ENCODE peak calls at places on chromosomes 7 and 10, in nine cellular contexts. One of them, this sample, is unnamed.

GRCh38 chr7:4840097-4840501 is 21.7 kb downstream of the PAPOLB start:
- DNase-seq in NCI-H1436: no peak
- DNase-seq in iris pigment epithelial cell: no peak
- DNase-seq in T-helper 2 cell: no peak
- DNase-seq in stimulated activated CD4-positive, alpha-beta T cell treated with anti-CD3 and anti-CD28 coated beads, Interleukin-12 subunit alpha, Interleukin-12 subunit beta, amount 100 ng/mL, for 24 hours: no peak
- DNase-seq in H7: no peak
- DNase-seq in left ventricle myocardium superior: no peak
- DNase-seq in T-cell: no peak
- DNase-seq in GM12865: no peak
- DNase-seq in this sample: no peak

GRCh38 chr7:80918909-80919721 is at the start of gene SEMA3C:
- DNase-seq in T-cell: peak; percentile 5
- DNase-seq in NCI-H1436: peak; percentile 67
- DNase-seq in H7: peak; percentile 92
- DNase-seq in iris pigment epithelial cell: peak; percentile 98
- DNase-seq in left ventricle myocardium superior: peak; percentile 97
- DNase-seq in T-helper 2 cell: peak; percentile 24
- DNase-seq in GM12865: no peak
- DNase-seq in stimulated activated CD4-positive, alpha-beta T cell treated with anti-CD3 and anti-CD28 coated beads, Interleukin-12 subunit alpha, Interleukin-12 subunit beta, amount 100 ng/mL, for 24 hours: no peak
- DNase-seq in this sample: no peak

GRCh38 chr10:74072503-74072902 is 74.6 kb downstream of the VCL start:
- DNase-seq in GM12865: no peak
- DNase-seq in T-helper 2 cell: no peak
- DNase-seq in T-cell: no peak
- DNase-seq in iris pigment epithelial cell: peak; percentile 82
- DNase-seq in H7: no peak
- DNase-seq in stimulated activated CD4-positive, alpha-beta T cell treated with anti-CD3 and anti-CD28 coated beads, Interleukin-12 subunit alpha, Interleukin-12 subunit beta, amount 100 ng/mL, for 24 hours: no peak
- DNase-seq in NCI-H1436: no peak
- DNase-seq in left ventricle myocardium superior: no peak
- DNase-seq in this sample: no peak

GRCh38 chr7:151309306-151309705 is 32.3 kb upstream of the NUB1 start:
- DNase-seq in H7: no peak
- DNase-seq in left ventricle myocardium superior: no peak
- DNase-seq in T-cell: no peak
- DNase-seq in iris pigment epithelial cell: peak; percentile 51
- DNase-seq in GM12865: no peak
- DNase-seq in stimulated activated CD4-positive, alpha-beta T cell treated with anti-CD3 and anti-CD28 coated beads, Interleukin-12 subunit alpha, Interleukin-12 subunit beta, amount 100 ng/mL, for 24 hours: no peak
- DNase-seq in T-helper 2 cell: no peak
- DNase-seq in NCI-H1436: no peak
- DNase-seq in this sample: no peak

GRCh38 chr10:131083915-131084790 is 227.4 kb downstream of the TCERG1L start:
- DNase-seq in T-helper 2 cell: no peak
- DNase-seq in left ventricle myocardium superior: no peak
- DNase-seq in stimulated activated CD4-positive, alpha-beta T cell treated with anti-CD3 and anti-CD28 coated beads, Interleukin-12 subunit alpha, Interleukin-12 subunit beta, amount 100 ng/mL, for 24 hours: no peak
- DNase-seq in NCI-H1436: no peak
- DNase-seq in T-cell: no peak
- DNase-seq in GM12865: no peak
- DNase-seq in iris pigment epithelial cell: no peak
- DNase-seq in H7: peak; percentile 81
- DNase-seq in this sample: no peak

GRCh38 chr10:74917481-74918077 is 91.2 kb downstream of the KAT6B start:
- DNase-seq in H7: no peak
- DNase-seq in left ventricle myocardium superior: no peak
- DNase-seq in T-cell: no peak
- DNase-seq in stimulated activated CD4-positive, alpha-beta T cell treated with anti-CD3 and anti-CD28 coated beads, Interleukin-12 subunit alpha, Interleukin-12 subunit beta, amount 100 ng/mL, for 24 hours: no peak
- DNase-seq in iris pigment epithelial cell: peak; percentile 78
- DNase-seq in T-helper 2 cell: no peak
- DNase-seq in NCI-H1436: no peak
- DNase-seq in GM12865: no peak
- DNase-seq in this sample: no peak

GRCh38 chr10:48941427-48942075 is 1.9 kb upstream of the LRRC18 start:
- DNase-seq in stimulated activated CD4-positive, alpha-beta T cell treated with anti-CD3 and anti-CD28 coated beads, Interleukin-12 subunit alpha, Interleukin-12 subunit beta, amount 100 ng/mL, for 24 hours: no peak
- DNase-seq in T-helper 2 cell: no peak
- DNase-seq in GM12865: no peak
- DNase-seq in H7: no peak
- DNase-seq in NCI-H1436: no peak
- DNase-seq in iris pigment epithelial cell: no peak
- DNase-seq in T-cell: no peak
- DNase-seq in left ventricle myocardium superior: no peak
- DNase-seq in this sample: no peak

GRCh38 chr10:21138769-21139324 is 241.7 kb upstream of the NEBL start:
- DNase-seq in stimulated activated CD4-positive, alpha-beta T cell treated with anti-CD3 and anti-CD28 coated beads, Interleukin-12 subunit alpha, Interleukin-12 subunit beta, amount 100 ng/mL, for 24 hours: no peak
- DNase-seq in NCI-H1436: no peak
- DNase-seq in T-cell: no peak
- DNase-seq in iris pigment epithelial cell: peak; percentile 13
- DNase-seq in H7: no peak
- DNase-seq in T-helper 2 cell: no peak
- DNase-seq in left ventricle myocardium superior: no peak
- DNase-seq in GM12865: no peak
- DNase-seq in this sample: no peak

GRCh38 chr7:63114371-63114985 is 884.2 kb upstream of the ZNF722 start:
- DNase-seq in stimulated activated CD4-positive, alpha-beta T cell treated with anti-CD3 and anti-CD28 coated beads, Interleukin-12 subunit alpha, Interleukin-12 subunit beta, amount 100 ng/mL, for 24 hours: no peak
- DNase-seq in H7: peak; percentile 11
- DNase-seq in T-helper 2 cell: no peak
- DNase-seq in NCI-H1436: no peak
- DNase-seq in GM12865: no peak
- DNase-seq in iris pigment epithelial cell: no peak
- DNase-seq in left ventricle myocardium superior: no peak
- DNase-seq in T-cell: no peak
- DNase-seq in this sample: no peak

GRCh38 chr7:101604331-101604933 is 24.7 kb downstream of the MYL10 start:
- DNase-seq in T-cell: no peak
- DNase-seq in NCI-H1436: no peak
- DNase-seq in stimulated activated CD4-positive, alpha-beta T cell treated with anti-CD3 and anti-CD28 coated beads, Interleukin-12 subunit alpha, Interleukin-12 subunit beta, amount 100 ng/mL, for 24 hours: no peak
- DNase-seq in left ventricle myocardium superior: no peak
- DNase-seq in GM12865: no peak
- DNase-seq in T-helper 2 cell: no peak
- DNase-seq in H7: no peak
- DNase-seq in iris pigment epithelial cell: no peak
- DNase-seq in this sample: no peak

GRCh38 chr7:66297579-66297978 is 92.4 kb downstream of the TPST1 start:
- DNase-seq in iris pigment epithelial cell: no peak
- DNase-seq in T-helper 2 cell: no peak
- DNase-seq in GM12865: no peak
- DNase-seq in T-cell: no peak
- DNase-seq in stimulated activated CD4-positive, alpha-beta T cell treated with anti-CD3 and anti-CD28 coated beads, Interleukin-12 subunit alpha, Interleukin-12 subunit beta, amount 100 ng/mL, for 24 hours: no peak
- DNase-seq in left ventricle myocardium superior: no peak
- DNase-seq in H7: no peak
- DNase-seq in NCI-H1436: no peak
- DNase-seq in this sample: no peak

GRCh38 chr10:24207781-24208611 is 942 bp upstream of the KIAA1217 start:
- DNase-seq in iris pigment epithelial cell: peak; percentile 47
- DNase-seq in H7: no peak
- DNase-seq in left ventricle myocardium superior: no peak
- DNase-seq in T-helper 2 cell: no peak
- DNase-seq in NCI-H1436: no peak
- DNase-seq in T-cell: no peak
- DNase-seq in stimulated activated CD4-positive, alpha-beta T cell treated with anti-CD3 and anti-CD28 coated beads, Interleukin-12 subunit alpha, Interleukin-12 subunit beta, amount 100 ng/mL, for 24 hours: no peak
- DNase-seq in GM12865: no peak
- DNase-seq in this sample: no peak

GRCh38 chr10:99619090-99619800 is 994 bp downstream of the SLC25A28 start:
- DNase-seq in left ventricle myocardium superior: no peak
- DNase-seq in T-helper 2 cell: peak; percentile 53
- DNase-seq in iris pigment epithelial cell: peak; percentile 33
- DNase-seq in stimulated activated CD4-positive, alpha-beta T cell treated with anti-CD3 and anti-CD28 coated beads, Interleukin-12 subunit alpha, Interleukin-12 subunit beta, amount 100 ng/mL, for 24 hours: no peak
- DNase-seq in T-cell: no peak
- DNase-seq in GM12865: peak; percentile 60
- DNase-seq in H7: no peak
- DNase-seq in NCI-H1436: no peak
- DNase-seq in this sample: peak; percentile 18

GRCh38 chr7:137790828-137791227 is 55.9 kb downstream of the DGKI start:
- DNase-seq in H7: no peak
- DNase-seq in iris pigment epithelial cell: no peak
- DNase-seq in T-helper 2 cell: no peak
- DNase-seq in NCI-H1436: no peak
- DNase-seq in T-cell: no peak
- DNase-seq in stimulated activated CD4-positive, alpha-beta T cell treated with anti-CD3 and anti-CD28 coated beads, Interleukin-12 subunit alpha, Interleukin-12 subunit beta, amount 100 ng/mL, for 24 hours: no peak
- DNase-seq in left ventricle myocardium superior: no peak
- DNase-seq in GM12865: no peak
- DNase-seq in this sample: no peak

GRCh38 chr10:71316081-71316785 is 2.8 kb upstream of the SLC29A3 start:
- DNase-seq in iris pigment epithelial cell: peak; percentile 14
- DNase-seq in left ventricle myocardium superior: no peak
- DNase-seq in NCI-H1436: no peak
- DNase-seq in H7: no peak
- DNase-seq in T-cell: no peak
- DNase-seq in GM12865: no peak
- DNase-seq in stimulated activated CD4-positive, alpha-beta T cell treated with anti-CD3 and anti-CD28 coated beads, Interleukin-12 subunit alpha, Interleukin-12 subunit beta, amount 100 ng/mL, for 24 hours: no peak
- DNase-seq in T-helper 2 cell: no peak
- DNase-seq in this sample: no peak

GRCh38 chr7:18715988-18716387 is 220.4 kb downstream of the HDAC9 start:
- DNase-seq in T-cell: no peak
- DNase-seq in H7: no peak
- DNase-seq in left ventricle myocardium superior: no peak
- DNase-seq in NCI-H1436: no peak
- DNase-seq in GM12865: no peak
- DNase-seq in stimulated activated CD4-positive, alpha-beta T cell treated with anti-CD3 and anti-CD28 coated beads, Interleukin-12 subunit alpha, Interleukin-12 subunit beta, amount 100 ng/mL, for 24 hours: no peak
- DNase-seq in T-helper 2 cell: no peak
- DNase-seq in iris pigment epithelial cell: no peak
- DNase-seq in this sample: no peak